ENCODE peak calls at places on chromosomes 11 and 22, in five cellular contexts. W is GM12892, G is SK-N-SH, N is H1, E is GM12878. B is an unnamed sample.

GRCh38 chr11:119106564-119107537 is at the start of gene C2CD2L:
- DNase-seq in W (peak), G (peak), N (no peak), E (peak), B (peak)

GRCh38 chr11:117143390-117143789 is 697 bp upstream of the PAFAH1B2 start:
- DNase-seq in W (no peak), G (peak), N (no peak), E (no peak), B (no peak)

GRCh38 chr11:61711493-61711892 is 31.3 kb downstream of the DAGLA start:
- DNase-seq in W (no peak), G (peak), N (no peak), E (no peak), B (no peak)

GRCh38 chr11:108302121-108302785 is 79.4 kb downstream of the ATM start:
- DNase-seq in W (no peak), G (no peak), N (no peak), E (no peak), B (no peak)

GRCh38 chr22:24592144-24592845 is 578 bp downstream of the LRRC75B start:
- DNase-seq in W (peak), G (no peak), N (no peak), E (no peak), B (no peak)

GRCh38 chr22:43466710-43467109 is 54.9 kb downstream of the MPPED1 start:
- DNase-seq in W (no peak), G (no peak), N (no peak), E (no peak), B (no peak)

GRCh38 chr22:19625331-19626041 is 88.8 kb upstream of the SEPTIN5 start:
- DNase-seq in W (no peak), G (no peak), N (no peak), E (no peak), B (no peak)

GRCh38 chr11:93020248-93021088 is 51.0 kb downstream of the MTNR1B start:
- DNase-seq in W (no peak), G (no peak), N (no peak), E (no peak), B (no peak)

GRCh38 chr11:46527586-46527985 is 66.2 kb downstream of the AMBRA1 start:
- DNase-seq in W (no peak), G (no peak), N (no peak), E (no peak), B (no peak)

GRCh38 chr22:50399751-50400331 is 56.7 kb downstream of the PPP6R2 start:
- DNase-seq in W (no peak), G (peak), N (peak), E (no peak), B (no peak)

GRCh38 chr11:126112547-126112946 is 49.9 kb upstream of the CDON start:
- DNase-seq in W (no peak), G (peak), N (no peak), E (no peak), B (no peak)

GRCh38 chr11:75570559-75571139 is 8.6 kb downstream of the SERPINH1 start:
- DNase-seq in W (no peak), G (no peak), N (no peak), E (no peak), B (no peak)

GRCh38 chr11:85281550-85281949 is 345.6 kb downstream of the DLG2 start:
- DNase-seq in W (no peak), G (no peak), N (no peak), E (no peak), B (no peak)

GRCh38 chr22:39150848-39151215 is 1.6 kb downstream of the CBX7 start:
- DNase-seq in W (no peak), G (no peak), N (no peak), E (no peak), B (no peak)

GRCh38 chr22:35993048-35993714 is 35.4 kb downstream of the RBFOX2 start:
- DNase-seq in W (no peak), G (no peak), N (no peak), E (no peak), B (no peak)

GRCh38 chr11:34426766-34427170 is 12.0 kb upstream of the CAT start:
- DNase-seq in W (no peak), G (peak), N (no peak), E (no peak), B (no peak)

GRCh38 chr11:62050716-62051115 is 73.1 kb upstream of the INCENP start:
- DNase-seq in W (no peak), G (no peak), N (no peak), E (no peak), B (no peak)

GRCh38 chr11:68962527-68963250 is 18.1 kb downstream of the MRGPRD start:
- DNase-seq in W (no peak), G (no peak), N (no peak), E (no peak), B (no peak)

GRCh38 chr11:74450318-74450717 is 17.0 kb downstream of the KCNE3 start:
- DNase-seq in W (no peak), G (no peak), N (no peak), E (no peak), B (no peak)

GRCh38 chr22:46569848-46570695 is 32.7 kb upstream of the CELSR1 start:
- DNase-seq in W (no peak), G (no peak), N (no peak), E (no peak), B (no peak)

GRCh38 chr22:43698403-43698802 is 113.7 kb downstream of the EFCAB6 start:
- DNase-seq in W (no peak), G (no peak), N (no peak), E (no peak), B (no peak)

GRCh38 chr22:24827305-24827704 is 21.3 kb downstream of the SGSM1 start:
- DNase-seq in W (no peak), G (no peak), N (no peak), E (no peak), B (no peak)

GRCh38 chr22:40035351-40035750 is 40.6 kb downstream of the FAM83F start:
- DNase-seq in W (no peak), G (no peak), N (no peak), E (no peak), B (no peak)

GRCh38 chr11:68049509-68050370 is 10.9 kb downstream of the TCIRG1 start:
- DNase-seq in W (no peak), G (peak), N (no peak), E (no peak), B (no peak)

GRCh38 chr11:45993438-45994064 is 71.1 kb downstream of the LARGE2 start:
- DNase-seq in W (no peak), G (no peak), N (no peak), E (no peak), B (no peak)

GRCh38 chr22:48080304-48081165 is 1318.1 kb downstream of the TBC1D22A start:
- DNase-seq in W (no peak), G (no peak), N (no peak), E (no peak), B (no peak)

GRCh38 chr11:17927041-17927440 is 85.8 kb downstream of the SERGEF start:
- DNase-seq in W (no peak), G (no peak), N (no peak), E (no peak), B (no peak)
- TF ChIP-seq TAF1 in W (no peak), G (no peak), N (no peak), E (no peak), B (no peak)

GRCh38 chr11:925496-926301 is at the start of gene AP2A2:
- DNase-seq in W (peak), G (peak), N (peak), E (no peak), B (peak)

GRCh38 chr11:925158-925495 is 543 bp upstream of the AP2A2 start:
- DNase-seq in W (no peak), G (no peak), N (no peak), E (no peak), B (no peak)

GRCh38 chr11:927871-928270 is 2.2 kb downstream of the AP2A2 start:
- DNase-seq in W (no peak), G (no peak), N (no peak), E (no peak), B (no peak)

GRCh38 chr11:924406-925157 is 1.1 kb upstream of the AP2A2 start:
- DNase-seq in W (no peak), G (peak), N (no peak), E (no peak), B (no peak)

GRCh38 chr11:926341-926916 is 759 bp downstream of the AP2A2 start:
- DNase-seq in W (no peak), G (peak), N (no peak), E (no peak), B (no peak)
- TF ChIP-seq TAF1 in W (no peak), G (no peak), N (no peak), E (no peak), B (no peak)

GRCh38 chr22:37406836-37407235 is 20.4 kb downstream of the ELFN2 start:
- DNase-seq in W (no peak), G (no peak), N (no peak), E (no peak), B (no peak)
- TF ChIP-seq TAF1 in W (no peak), G (no peak), N (no peak), E (no peak), B (no peak)

GRCh38 chr11:71302911-71303310 is 50.5 kb upstream of the SHANK2 start:
- DNase-seq in W (no peak), G (no peak), N (no peak), E (no peak), B (no peak)

GRCh38 chr11:71301046-71301857 is 48.9 kb upstream of the SHANK2 start:
- DNase-seq in W (no peak), G (no peak), N (no peak), E (no peak), B (no peak)

GRCh38 chr11:71302534-71302909 is 50.1 kb upstream of the SHANK2 start:
- DNase-seq in W (no peak), G (no peak), N (no peak), E (no peak), B (no peak)

GRCh38 chr11:71300187-71300586 is 47.8 kb upstream of the SHANK2 start:
- DNase-seq in W (no peak), G (no peak), N (no peak), E (no peak), B (no peak)

GRCh38 chr11:71301858-71302533 is 49.6 kb upstream of the SHANK2 start:
- DNase-seq in W (no peak), G (no peak), N (no peak), E (no peak), B (no peak)
- TF ChIP-seq TAF1 in W (no peak), G (no peak), N (no peak), E (no peak), B (no peak)

GRCh38 chr22:29886601-29887000 is 3.6 kb downstream of the MTMR3 start:
- DNase-seq in W (no peak), G (no peak), N (no peak), E (no peak), B (no peak)
- TF ChIP-seq TAF1 in W (no peak), G (no peak), N (no peak), E (no peak), B (no peak)

DNA sequence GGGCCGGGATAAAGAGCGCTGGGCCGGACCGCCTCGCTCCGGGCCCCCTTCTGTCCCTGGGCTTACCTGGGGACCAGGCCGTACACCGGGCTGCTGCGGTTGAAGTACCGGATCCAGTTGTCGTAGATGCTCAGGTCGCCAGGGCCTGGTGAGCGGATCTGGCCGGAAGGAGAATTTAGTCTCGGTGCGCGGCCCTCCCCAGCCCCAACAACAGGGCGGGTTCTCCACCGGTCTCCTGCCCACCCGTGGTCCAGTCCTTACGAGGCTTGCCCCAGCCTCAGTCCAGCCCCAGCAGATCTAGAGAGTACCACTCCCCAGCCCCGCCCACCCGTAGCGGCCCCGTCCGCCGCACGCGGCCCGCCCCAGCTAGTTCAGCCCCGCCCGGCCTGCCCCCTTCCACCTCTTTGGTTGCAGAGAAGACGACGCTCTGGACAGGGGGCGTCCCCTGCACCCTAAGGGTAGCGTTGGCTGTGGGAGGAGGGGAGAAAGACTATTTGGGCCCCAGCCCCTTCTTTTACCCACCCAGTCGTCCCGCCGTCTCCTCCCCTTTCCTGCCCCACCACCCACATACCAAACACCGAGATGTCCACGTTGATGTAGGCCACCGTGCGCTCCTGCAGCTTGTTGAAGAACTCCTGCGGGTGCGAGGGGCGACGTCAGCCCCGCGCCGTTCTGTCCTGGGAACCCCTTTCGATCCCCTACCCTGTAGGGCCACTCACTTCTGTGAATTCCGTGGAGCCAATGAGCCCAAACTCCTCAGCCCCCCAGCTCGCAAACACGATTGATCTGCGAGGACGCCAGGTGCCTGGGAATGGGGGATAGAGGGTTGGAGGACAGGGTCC is 6.8 kb downstream of the SAC3D1 start:
- DNase-seq in W (peak), G (no peak), N (no peak), E (no peak), B (no peak)
- TF ChIP-seq TAF1 in W (no peak), G (no peak), N (no peak), E (no peak), B (peak)

DNA sequence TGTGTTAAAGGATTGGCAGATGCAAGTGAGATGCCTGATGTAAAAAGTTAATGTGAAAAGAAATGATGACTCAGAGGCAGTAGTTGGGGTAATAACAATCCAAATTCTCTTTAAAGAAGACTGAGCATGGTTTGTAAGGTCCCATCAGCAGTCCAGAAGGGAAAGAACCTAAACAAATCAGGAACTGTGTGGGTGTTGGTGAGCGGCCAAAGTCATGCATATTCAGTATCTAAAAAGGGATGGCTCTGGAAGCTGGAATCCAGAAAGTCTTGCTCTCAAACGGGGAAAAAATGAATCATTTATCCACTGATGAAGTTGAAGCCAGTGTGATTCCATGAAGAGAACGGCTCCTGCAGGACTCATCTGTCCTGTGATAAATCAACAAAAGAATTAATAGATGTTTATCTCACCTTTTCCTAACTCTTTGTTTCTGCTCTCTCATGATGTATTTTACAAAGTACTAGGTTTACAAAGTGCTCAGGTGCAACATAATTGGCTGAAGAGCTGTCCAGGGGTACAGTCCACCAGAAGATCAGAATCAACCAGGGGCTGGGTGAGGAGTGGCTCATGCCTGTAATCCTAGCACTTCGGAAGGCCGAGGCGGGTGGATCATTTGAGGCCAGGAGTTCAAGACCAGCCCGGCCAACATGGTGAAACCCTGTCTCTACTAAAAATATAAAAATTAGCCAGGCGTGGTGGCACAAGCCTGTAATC is 20.5 kb upstream of the SORL1-AS1 start:
- DNase-seq in W (no peak), G (no peak), N (no peak), E (no peak), B (no peak)
- TF ChIP-seq TAF1 in W (no peak), G (no peak), N (no peak), E (no peak), B (no peak)

DNA sequence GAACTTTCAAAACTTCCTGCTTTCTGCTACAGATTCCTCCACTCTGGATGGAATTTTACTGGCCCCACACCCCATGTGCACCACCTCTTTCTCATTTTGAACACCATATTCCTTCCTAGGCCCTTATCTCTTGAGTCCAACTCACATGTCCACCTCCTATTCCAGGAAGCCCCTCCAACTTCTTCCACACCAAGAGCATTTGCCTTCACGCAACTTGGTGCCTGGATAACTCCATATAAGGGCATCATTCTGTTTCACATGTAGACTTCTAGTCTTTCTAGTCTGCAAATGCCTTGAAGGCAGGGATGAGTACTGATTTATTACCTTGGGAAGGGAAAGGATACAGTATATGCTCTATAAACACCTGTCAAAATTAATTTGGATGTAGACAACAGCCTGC is 17.5 kb downstream of the GAB2 start:
- DNase-seq in W (no peak), G (no peak), N (no peak), E (no peak), B (no peak)
- TF ChIP-seq TAF1 in W (no peak), G (no peak), N (no peak), E (no peak), B (no peak)

B was measured in GM12891.